ENCODE peak calls at places on chromosomes 16 and 17, in four cellular contexts. M is T-helper 1 cell, L is ovary, Y is GM10248. B is an unnamed sample.

GRCh38 chr16:71840052-71840451 is 5.7 kb upstream of the ATXN1L start:
- DNase-seq in Y (no peak), L (no peak), M (no peak), B (no peak)

GRCh38 chr17:80703109-80703508 is 158.5 kb downstream of the RPTOR start:
- DNase-seq in Y (no peak), M (no peak), L (no peak), B (no peak)

GRCh38 chr17:79974786-79975497 is 60.7 kb downstream of the TBC1D16 start:
- DNase-seq in L (peak), M (no peak), Y (no peak), B (no peak)

GRCh38 chr17:301681-302299 is 50.8 kb downstream of the RPH3AL start:
- DNase-seq in M (no peak), Y (no peak), L (no peak), B (no peak)

GRCh38 chr17:80783461-80783860 is 208.2 kb upstream of the CHMP6 start:
- DNase-seq in M (no peak), Y (no peak), L (no peak), B (no peak)

GRCh38 chr16:3188925-3189825 is 1.2 kb downstream of the OR1F1 start:
- DNase-seq in Y (peak), L (no peak), M (no peak), B (peak)

GRCh38 chr17:2871205-2871604 is 75.0 kb downstream of the RAP1GAP2 start:
- DNase-seq in M (no peak), Y (no peak), L (no peak), B (no peak)

GRCh38 chr17:17724307-17724921 is 43.2 kb downstream of the RAI1 start:
- DNase-seq in M (no peak), Y (peak), L (peak), B (no peak)

GRCh38 chr16:68843482-68844210 is at the start of gene TANGO6:
- DNase-seq in Y (peak), M (peak), L (peak), B (peak)

GRCh38 chr17:83194189-83194565 is 114.8 kb downstream of the METRNL start:
- DNase-seq in L (peak), M (no peak), Y (no peak), B (no peak)

GRCh38 chr16:85687651-85688471 is 893 bp downstream of the GINS2 start:
- DNase-seq in L (no peak), Y (no peak), M (no peak), B (no peak)

GRCh38 chr17:77451271-77451893 is 310.6 kb downstream of the SEC14L1 start:
- DNase-seq in M (peak), Y (peak), L (peak), B (no peak)

GRCh38 chr16:70018254-70018653 is 67.1 kb downstream of the CLEC18A start:
- DNase-seq in M (peak), Y (peak), L (no peak), B (peak)

GRCh38 chr16:3101018-3101840 is 2.1 kb upstream of the ZSCAN10 start:
- DNase-seq in L (no peak), M (no peak), Y (peak), B (no peak)

GRCh38 chr16:21275529-21275928 is 2.6 kb downstream of the CRYM start:
- DNase-seq in L (no peak), Y (no peak), M (no peak), B (no peak)

GRCh38 chr17:71467719-71468118 is 653.1 kb upstream of the SOX9 start:
- DNase-seq in M (no peak), Y (no peak), L (no peak), B (no peak)

GRCh38 chr16:56576585-56577299 is 11.9 kb downstream of the MT4 start:
- DNase-seq in M (peak), L (peak), Y (peak), B (peak)